ENCODE peak calls at places on chromosomes 13 and 19, in nine cellular contexts. F, M, G, Y, I, U, T, Q and X are unnamed samples.

GRCh38 chr13:79871594-79871993 is 390.6 kb downstream of the NDFIP2 start:
- DNase-seq in F (no peak), M (no peak), G (no peak), Y (no peak), I (no peak), U (no peak), T (no peak), Q (no peak), X (no peak)

GRCh38 chr13:40558656-40559055 is 107.8 kb downstream of the FOXO1 start:
- DNase-seq in F (no peak), M (peak), G (no peak), Y (no peak), I (no peak), U (no peak), T (no peak), Q (no peak), X (no peak)

GRCh38 chr19:6464070-6464873 is at the start of gene CRB3:
- DNase-seq in F (no peak), M (peak), G (no peak), Y (no peak), I (peak), U (no peak), T (peak), Q (no peak), X (peak)

GRCh38 chr19:50568321-50569022 is at the start of gene LRRC4B:
- DNase-seq in F (no peak), M (no peak), G (no peak), Y (no peak), I (no peak), U (no peak), T (no peak), Q (no peak), X (no peak)

GRCh38 chr19:7833225-7834156 is 3.5 kb downstream of the EVI5L start:
- DNase-seq in F (no peak), M (no peak), G (no peak), Y (peak), I (no peak), U (no peak), T (peak), Q (no peak), X (no peak)

GRCh38 chr13:94435604-94436226 is 43.8 kb downstream of the DCT start:
- DNase-seq in F (no peak), M (no peak), G (peak), Y (peak), I (peak), U (no peak), T (peak), Q (peak), X (no peak)

GRCh38 chr13:20526664-20527063 is 1.0 kb upstream of the CRYL1 start:
- DNase-seq in F (no peak), M (no peak), G (no peak), Y (peak), I (no peak), U (no peak), T (no peak), Q (no peak), X (no peak)

GRCh38 chr19:19738564-19738963 is 5.7 kb upstream of the ZNF14 start:
- DNase-seq in F (no peak), M (no peak), G (no peak), Y (no peak), I (no peak), U (no peak), T (no peak), Q (no peak), X (no peak)

GRCh38 chr19:18696023-18696422 is 12.5 kb downstream of the CRTC1 start:
- DNase-seq in F (no peak), M (no peak), G (no peak), Y (no peak), I (no peak), U (no peak), T (no peak), Q (no peak), X (no peak)

GRCh38 chr19:4878491-4878968 is 11.1 kb upstream of the PLIN3 start:
- DNase-seq in F (no peak), M (no peak), G (no peak), Y (no peak), I (no peak), U (peak), T (no peak), Q (no peak), X (no peak)

GRCh38 chr19:21149877-21150276 is 8.0 kb downstream of the ZNF431 start:
- DNase-seq in F (no peak), M (no peak), G (no peak), Y (no peak), I (no peak), U (no peak), T (no peak), Q (no peak), X (no peak)

GRCh38 chr13:28452755-28453154 is 42.2 kb downstream of the FLT1 start:
- DNase-seq in F (no peak), M (no peak), G (no peak), Y (no peak), I (no peak), U (no peak), T (no peak), Q (no peak), X (no peak)

GRCh38 chr19:55554749-55555152 is 9.4 kb upstream of the SBK3 start:
- DNase-seq in F (no peak), M (no peak), G (no peak), Y (no peak), I (no peak), U (no peak), T (no peak), Q (no peak), X (no peak)

GRCh38 chr13:51045450-51045849 is 65.6 kb downstream of the C13orf42 start:
- DNase-seq in F (no peak), M (no peak), G (no peak), Y (no peak), I (no peak), U (no peak), T (no peak), Q (no peak), X (no peak)

GRCh38 chr13:67754016-67754415 is 523.9 kb upstream of the PCDH9 start:
- DNase-seq in F (no peak), M (no peak), G (no peak), Y (no peak), I (no peak), U (no peak), T (no peak), Q (no peak), X (no peak)

GRCh38 chr13:69935043-69935442 is 172.6 kb upstream of the ATXN8OS start:
- DNase-seq in F (no peak), M (no peak), G (peak), Y (no peak), I (no peak), U (no peak), T (peak), Q (no peak), X (no peak)
- TF ChIP-seq CTCF in F (no peak), M (no peak), G (peak), Y (peak), I (no peak), U (no peak), T (peak), Q (no peak), X (peak)

DNA sequence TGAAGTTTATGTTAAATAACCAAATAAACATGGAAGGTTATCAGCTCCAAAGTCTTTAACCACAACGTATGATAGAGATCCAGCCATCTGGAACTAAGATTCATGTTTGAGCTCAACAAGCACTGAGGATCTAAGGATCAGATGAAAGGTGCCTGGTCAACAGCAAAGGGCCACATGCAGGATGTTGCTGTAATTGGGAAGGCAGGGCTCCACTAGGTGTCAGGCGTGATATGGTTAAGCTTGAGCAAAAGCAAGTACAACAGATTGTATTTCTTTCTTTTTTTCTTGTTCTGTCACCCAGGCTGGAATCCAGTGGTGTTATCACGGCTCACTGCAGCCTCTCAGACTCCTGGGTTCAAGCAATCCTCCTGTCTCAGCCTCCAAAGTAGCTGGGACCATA is 12.0 kb downstream of the EBPL start:
- DNase-seq in F (no peak), M (no peak), G (peak), Y (peak), I (no peak), U (no peak), T (no peak), Q (no peak), X (no peak)
- TF ChIP-seq CTCF in F (no peak), M (no peak), G (peak), Y (peak), I (peak), U (peak), T (peak), Q (peak), X (peak)

GRCh38 chr13:92896842-92897241 is 329.8 kb upstream of the GPC6 start:
- DNase-seq in F (no peak), M (no peak), G (peak), Y (peak), I (no peak), U (no peak), T (peak), Q (no peak), X (no peak)
- TF ChIP-seq CTCF in F (no peak), M (no peak), G (peak), Y (no peak), I (no peak), U (no peak), T (peak), Q (no peak), X (peak)

DNA sequence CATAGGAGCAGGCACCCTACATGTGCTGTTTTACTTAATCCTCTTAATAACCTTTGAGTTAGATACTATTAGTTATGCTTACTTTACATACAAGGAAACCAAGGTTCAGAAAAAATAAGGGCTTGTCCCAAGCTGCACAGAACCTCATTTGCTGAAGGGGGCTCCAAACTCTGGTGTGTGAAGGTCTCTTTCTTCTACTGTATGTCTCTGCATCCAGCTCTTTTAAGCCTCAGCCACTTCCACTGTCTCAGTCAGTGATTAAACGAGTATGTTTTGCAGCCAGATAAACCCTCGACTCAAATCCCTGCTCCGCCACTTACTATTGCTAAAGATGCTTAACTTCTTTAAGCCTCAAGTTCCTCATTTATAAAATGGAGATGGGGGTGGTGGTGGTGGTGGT is 112.4 kb upstream of the WASF3 start:
- DNase-seq in F (no peak), M (no peak), G (no peak), Y (no peak), I (no peak), U (no peak), T (no peak), Q (no peak), X (no peak)
- TF ChIP-seq CTCF in F (no peak), M (no peak), G (no peak), Y (no peak), I (no peak), U (no peak), T (no peak), Q (no peak), X (no peak)

GRCh38 chr19:58183822-58184215 is 958 bp downstream of the ZNF274 start:
- DNase-seq in F (peak), M (no peak), G (no peak), Y (no peak), I (no peak), U (no peak), T (no peak), Q (no peak), X (no peak)

GRCh38 chr19:58182577-58182988 is 278 bp upstream of the ZNF274 start:
- DNase-seq in F (no peak), M (no peak), G (peak), Y (no peak), I (no peak), U (no peak), T (no peak), Q (no peak), X (no peak)

GRCh38 chr19:58182989-58183821 is at the start of gene ZNF274:
- DNase-seq in F (peak), M (peak), G (peak), Y (peak), I (peak), U (peak), T (peak), Q (peak), X (peak)

GRCh38 chr19:58181902-58182576 is 822 bp upstream of the ZNF274 start:
- DNase-seq in F (peak), M (peak), G (peak), Y (no peak), I (peak), U (peak), T (peak), Q (no peak), X (no peak)
- TF ChIP-seq CTCF in F (no peak), M (no peak), G (peak), Y (peak), I (peak), U (peak), T (peak), Q (peak), X (peak)

DNA sequence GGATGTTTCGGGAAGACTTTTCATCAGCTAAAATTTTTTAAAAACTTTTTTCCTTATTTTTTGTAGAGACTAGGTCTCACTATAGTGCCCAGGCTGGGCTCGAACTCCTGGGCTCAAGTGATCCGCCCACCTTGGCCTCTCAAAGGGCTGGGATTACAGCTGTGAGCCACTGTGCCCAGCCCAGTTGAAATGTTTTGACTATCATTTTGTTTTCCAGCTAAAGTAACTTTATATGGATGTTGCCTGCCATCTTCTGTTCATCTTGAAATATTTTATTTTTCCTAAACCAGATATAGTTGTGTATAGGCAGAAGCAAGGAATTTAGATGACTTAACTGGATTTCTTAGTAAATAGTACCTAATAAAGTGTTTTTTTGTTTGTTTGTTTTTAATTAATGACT is 7.0 kb downstream of the CAB39L start:
- DNase-seq in F (no peak), M (no peak), G (no peak), Y (peak), I (no peak), U (peak), T (peak), Q (no peak), X (no peak)
- TF ChIP-seq CTCF in F (no peak), M (no peak), G (no peak), Y (peak), I (peak), U (no peak), T (peak), Q (peak), X (peak)

DNA sequence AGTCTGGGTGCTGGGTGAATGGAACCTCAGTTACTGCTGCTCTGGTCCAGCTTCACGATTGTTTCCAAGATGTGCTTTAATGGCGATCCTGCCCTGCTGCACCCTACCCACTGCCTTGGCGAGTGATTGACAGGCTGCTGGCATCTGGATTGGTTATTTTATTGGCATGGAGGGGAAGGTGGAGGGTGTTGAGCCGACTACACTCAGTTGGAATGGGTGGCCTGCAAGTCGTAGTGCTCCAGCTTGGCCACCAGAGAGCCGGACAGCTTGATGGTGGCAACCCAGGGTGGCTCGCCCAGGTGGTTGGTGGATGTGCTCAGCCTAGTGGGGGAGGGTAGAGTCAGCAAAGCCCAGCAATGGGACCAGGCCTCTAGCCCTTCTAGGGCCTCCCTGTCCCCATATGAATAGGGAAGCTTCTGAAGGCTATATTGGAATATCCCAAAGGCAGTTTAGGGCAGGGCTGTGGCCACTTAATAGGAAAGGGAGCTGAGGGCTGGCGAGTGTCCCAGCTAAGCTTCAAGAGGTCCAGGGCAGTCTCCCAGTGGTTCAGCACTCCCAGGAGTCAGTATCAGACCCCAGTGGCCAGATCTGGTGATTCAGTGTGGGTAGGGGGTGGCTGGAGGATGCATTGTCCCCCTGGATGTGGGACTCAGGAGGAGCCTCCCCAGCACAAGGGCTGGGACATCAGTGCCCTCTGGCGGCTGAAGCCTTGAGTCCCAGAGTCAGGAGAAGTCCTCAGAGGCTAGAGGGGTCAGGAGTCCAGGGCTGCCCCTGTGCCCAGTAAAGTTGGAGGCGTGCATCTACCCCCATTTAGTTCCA is 3.4 kb downstream of the GGN start:
- DNase-seq in F (no peak), M (no peak), G (no peak), Y (peak), I (peak), U (no peak), T (peak), Q (no peak), X (no peak)
- TF ChIP-seq CTCF in F (no peak), M (no peak), G (no peak), Y (peak), I (peak), U (no peak), T (peak), Q (peak), X (peak)

GRCh38 chr13:42409061-42409460 is 137.1 kb downstream of the AKAP11 start:
- DNase-seq in F (no peak), M (no peak), G (no peak), Y (no peak), I (no peak), U (no peak), T (no peak), Q (no peak), X (no peak)

GRCh38 chr13:42400188-42400833 is 128.4 kb downstream of the AKAP11 start:
- DNase-seq in F (no peak), M (no peak), G (no peak), Y (no peak), I (no peak), U (no peak), T (no peak), Q (no peak), X (no peak)

GRCh38 chr13:42401376-42401775 is 129.4 kb downstream of the AKAP11 start:
- DNase-seq in F (no peak), M (no peak), G (peak), Y (no peak), I (no peak), U (no peak), T (no peak), Q (no peak), X (no peak)

GRCh38 chr13:42405665-42406390 is 133.9 kb downstream of the AKAP11 start:
- DNase-seq in F (no peak), M (no peak), G (peak), Y (peak), I (no peak), U (no peak), T (peak), Q (no peak), X (no peak)
- TF ChIP-seq CTCF in F (no peak), M (no peak), G (no peak), Y (no peak), I (no peak), U (no peak), T (no peak), Q (no peak), X (no peak)

GRCh38 chr19:42200116-42200740 is 17.2 kb downstream of the DEDD2 start:
- DNase-seq in F (no peak), M (no peak), G (no peak), Y (no peak), I (no peak), U (no peak), T (no peak), Q (no peak), X (no peak)

GRCh38 chr19:42198676-42199439 is 18.6 kb downstream of the DEDD2 start:
- DNase-seq in F (no peak), M (no peak), G (peak), Y (no peak), I (no peak), U (no peak), T (no peak), Q (no peak), X (no peak)

GRCh38 chr19:42197375-42197817 is 20.1 kb downstream of the DEDD2 start:
- DNase-seq in F (no peak), M (no peak), G (peak), Y (no peak), I (no peak), U (no peak), T (no peak), Q (no peak), X (no peak)

GRCh38 chr19:42201489-42202289 is 15.8 kb downstream of the DEDD2 start:
- DNase-seq in F (no peak), M (no peak), G (peak), Y (no peak), I (no peak), U (no peak), T (no peak), Q (no peak), X (no peak)

GRCh38 chr19:42199440-42200115 is 17.9 kb downstream of the DEDD2 start:
- DNase-seq in F (no peak), M (no peak), G (peak), Y (no peak), I (no peak), U (peak), T (no peak), Q (no peak), X (no peak)
- TF ChIP-seq CTCF in F (no peak), M (no peak), G (peak), Y (no peak), I (no peak), U (no peak), T (no peak), Q (no peak), X (no peak)